ENCODE peak calls at places on chromosomes 7 and 10, in five cellular contexts. One of them, this sample, is unnamed.

GRCh38 chr10:48363617-48364355 is 57.3 kb downstream of the MAPK8 start:
- DNase-seq in GM23248: peak; percentile 81
- DNase-seq in naive thymus-derived CD4-positive, alpha-beta T cell: no peak
- DNase-seq in SK-N-SH: peak; percentile 30
- DNase-seq in fibroblast of mammary gland: peak; percentile 82
- DNase-seq in this sample: peak; percentile 58

GRCh38 chr10:121831777-121832176 is 96.1 kb downstream of the ATE1 start:
- DNase-seq in GM23248: no peak
- DNase-seq in fibroblast of mammary gland: no peak
- DNase-seq in SK-N-SH: no peak
- DNase-seq in naive thymus-derived CD4-positive, alpha-beta T cell: no peak
- DNase-seq in this sample: no peak

GRCh38 chr7:36487756-36488336 is 98.2 kb downstream of the ANLN start:
- DNase-seq in fibroblast of mammary gland: peak; percentile 65
- DNase-seq in SK-N-SH: peak; percentile 63
- DNase-seq in naive thymus-derived CD4-positive, alpha-beta T cell: no peak
- DNase-seq in GM23248: peak; percentile 69
- DNase-seq in this sample: peak; percentile 75

GRCh38 chr10:110833941-110834621 is 37.6 kb upstream of the PDCD4 start:
- DNase-seq in GM23248: no peak
- DNase-seq in SK-N-SH: no peak
- DNase-seq in fibroblast of mammary gland: no peak
- DNase-seq in naive thymus-derived CD4-positive, alpha-beta T cell: no peak
- DNase-seq in this sample: no peak

GRCh38 chr10:63866075-63866746 is 345.0 kb downstream of the REEP3 start:
- DNase-seq in SK-N-SH: peak; percentile 74
- DNase-seq in fibroblast of mammary gland: peak; percentile 53
- DNase-seq in GM23248: peak; percentile 79
- DNase-seq in naive thymus-derived CD4-positive, alpha-beta T cell: peak; percentile 36
- DNase-seq in this sample: peak; percentile 24

GRCh38 chr10:129898701-129899563 is 65.1 kb downstream of the EBF3 start:
- DNase-seq in naive thymus-derived CD4-positive, alpha-beta T cell: no peak
- DNase-seq in fibroblast of mammary gland: no peak
- DNase-seq in SK-N-SH: no peak
- DNase-seq in GM23248: peak; percentile 20
- DNase-seq in this sample: no peak

GRCh38 chr7:129903935-129904334 is 48.8 kb downstream of the UBE2H start:
- DNase-seq in SK-N-SH: no peak
- DNase-seq in GM23248: no peak
- DNase-seq in fibroblast of mammary gland: no peak
- DNase-seq in naive thymus-derived CD4-positive, alpha-beta T cell: no peak
- DNase-seq in this sample: no peak

GRCh38 chr7:74606101-74606908 is 51.2 kb upstream of the GTF2I start:
- DNase-seq in SK-N-SH: peak; percentile 89
- DNase-seq in naive thymus-derived CD4-positive, alpha-beta T cell: peak; percentile 58
- DNase-seq in fibroblast of mammary gland: no peak
- DNase-seq in GM23248: peak; percentile 65
- DNase-seq in this sample: peak; percentile 53

GRCh38 chr7:149588930-149589329 is 91.3 kb upstream of the ZNF746 start:
- DNase-seq in fibroblast of mammary gland: no peak
- DNase-seq in SK-N-SH: no peak
- DNase-seq in naive thymus-derived CD4-positive, alpha-beta T cell: no peak
- DNase-seq in GM23248: no peak
- DNase-seq in this sample: no peak

GRCh38 chr10:62972103-62972502 is 155.9 kb upstream of the EGR2 start:
- DNase-seq in fibroblast of mammary gland: peak; percentile 45
- DNase-seq in GM23248: peak; percentile 76
- DNase-seq in naive thymus-derived CD4-positive, alpha-beta T cell: no peak
- DNase-seq in SK-N-SH: no peak
- DNase-seq in this sample: no peak

GRCh38 chr7:157312941-157313340 is 23.9 kb upstream of the DNAJB6 start:
- DNase-seq in fibroblast of mammary gland: no peak
- DNase-seq in naive thymus-derived CD4-positive, alpha-beta T cell: no peak
- DNase-seq in GM23248: no peak
- DNase-seq in SK-N-SH: no peak
- DNase-seq in this sample: no peak

GRCh38 chr7:35716038-35716803 is 21.3 kb upstream of the HERPUD2 start:
- DNase-seq in SK-N-SH: peak; percentile 58
- DNase-seq in naive thymus-derived CD4-positive, alpha-beta T cell: no peak
- DNase-seq in fibroblast of mammary gland: peak; percentile 42
- DNase-seq in GM23248: peak; percentile 28
- DNase-seq in this sample: no peak

GRCh38 chr7:103073989-103074518 is 542 bp downstream of the FBXL13 start:
- DNase-seq in naive thymus-derived CD4-positive, alpha-beta T cell: no peak
- DNase-seq in SK-N-SH: no peak
- DNase-seq in fibroblast of mammary gland: no peak
- DNase-seq in GM23248: peak; percentile 40
- DNase-seq in this sample: no peak

GRCh38 chr7:7557252-7557651 is 9.4 kb upstream of the MIOS start:
- DNase-seq in fibroblast of mammary gland: no peak
- DNase-seq in SK-N-SH: no peak
- DNase-seq in naive thymus-derived CD4-positive, alpha-beta T cell: no peak
- DNase-seq in GM23248: no peak
- DNase-seq in this sample: no peak

GRCh38 chr10:62379394-62379793 is 5.2 kb downstream of the ZNF365 start:
- DNase-seq in GM23248: no peak
- DNase-seq in SK-N-SH: no peak
- DNase-seq in fibroblast of mammary gland: no peak
- DNase-seq in naive thymus-derived CD4-positive, alpha-beta T cell: no peak
- DNase-seq in this sample: no peak

GRCh38 chr10:100184426-100185219 is 1.2 kb downstream of the ERLIN1 start:
- DNase-seq in SK-N-SH: peak; percentile 46
- DNase-seq in fibroblast of mammary gland: peak; percentile 43
- DNase-seq in naive thymus-derived CD4-positive, alpha-beta T cell: no peak
- DNase-seq in GM23248: peak; percentile 54
- DNase-seq in this sample: peak; percentile 29

GRCh38 chr7:151135525-151135845 is 32.0 kb downstream of the GBX1 start:
- DNase-seq in naive thymus-derived CD4-positive, alpha-beta T cell: no peak
- DNase-seq in GM23248: no peak
- DNase-seq in fibroblast of mammary gland: no peak
- DNase-seq in SK-N-SH: no peak
- DNase-seq in this sample: no peak

GRCh38 chr10:63103971-63104409 is 29.1 kb upstream of the NRBF2 start:
- DNase-seq in naive thymus-derived CD4-positive, alpha-beta T cell: no peak
- DNase-seq in GM23248: no peak
- DNase-seq in fibroblast of mammary gland: peak; percentile 28
- DNase-seq in SK-N-SH: no peak
- DNase-seq in this sample: no peak

GRCh38 chr7:35605760-35606159 is 89.2 kb downstream of the HERPUD2 start:
- DNase-seq in GM23248: peak; percentile 66
- DNase-seq in naive thymus-derived CD4-positive, alpha-beta T cell: no peak
- DNase-seq in SK-N-SH: no peak
- DNase-seq in fibroblast of mammary gland: peak; percentile 92
- DNase-seq in this sample: no peak

GRCh38 chr10:76649723-76650127 is 987.9 kb downstream of the KCNMA1 start:
- DNase-seq in SK-N-SH: no peak
- DNase-seq in GM23248: peak; percentile 86
- DNase-seq in naive thymus-derived CD4-positive, alpha-beta T cell: no peak
- DNase-seq in fibroblast of mammary gland: peak; percentile 86
- DNase-seq in this sample: no peak

GRCh38 chr10:32954545-32955298 is 3.3 kb downstream of the ITGB1 start:
- DNase-seq in SK-N-SH: no peak
- DNase-seq in GM23248: no peak
- DNase-seq in fibroblast of mammary gland: no peak
- DNase-seq in naive thymus-derived CD4-positive, alpha-beta T cell: no peak
- DNase-seq in this sample: no peak

GRCh38 chr10:32952094-32952493 is 5.9 kb downstream of the ITGB1 start:
- DNase-seq in fibroblast of mammary gland: no peak
- DNase-seq in GM23248: no peak
- DNase-seq in naive thymus-derived CD4-positive, alpha-beta T cell: no peak
- DNase-seq in SK-N-SH: no peak
- DNase-seq in this sample: no peak

GRCh38 chr10:32952541-32953276 is 5.3 kb downstream of the ITGB1 start:
- DNase-seq in SK-N-SH: no peak
- DNase-seq in fibroblast of mammary gland: no peak
- DNase-seq in naive thymus-derived CD4-positive, alpha-beta T cell: no peak
- DNase-seq in GM23248: no peak
- DNase-seq in this sample: no peak

GRCh38 chr10:32954080-32954479 is 4.0 kb downstream of the ITGB1 start:
- DNase-seq in SK-N-SH: no peak
- DNase-seq in fibroblast of mammary gland: no peak
- DNase-seq in naive thymus-derived CD4-positive, alpha-beta T cell: no peak
- DNase-seq in GM23248: no peak
- DNase-seq in this sample: no peak

GRCh38 chr10:32953277-32953927 is 4.6 kb downstream of the ITGB1 start:
- DNase-seq in GM23248: no peak
- DNase-seq in fibroblast of mammary gland: peak; percentile 62
- DNase-seq in naive thymus-derived CD4-positive, alpha-beta T cell: no peak
- DNase-seq in SK-N-SH: no peak
- DNase-seq in this sample: no peak
- H3K4me3 ChIP-seq in GM23248: peak overlapping the region; percentile 84
- H3K4me3 ChIP-seq in fibroblast of mammary gland: peak overlapping the region; percentile 81
- H3K4me3 ChIP-seq in naive thymus-derived CD4-positive, alpha-beta T cell: peak overlapping the region; percentile 4
- H3K4me3 ChIP-seq in SK-N-SH: peak overlapping the region; percentile 4
- H3K4me3 ChIP-seq in this sample: no peak overlapping the region

GRCh38 chr7:23244335-23244635 is 2.3 kb upstream of the GPNMB start:
- DNase-seq in fibroblast of mammary gland: no peak
- DNase-seq in GM23248: no peak
- DNase-seq in SK-N-SH: no peak
- DNase-seq in naive thymus-derived CD4-positive, alpha-beta T cell: no peak
- DNase-seq in this sample: no peak

GRCh38 chr7:23247101-23247601 is 576 bp downstream of the GPNMB start:
- DNase-seq in naive thymus-derived CD4-positive, alpha-beta T cell: no peak
- DNase-seq in GM23248: no peak
- DNase-seq in fibroblast of mammary gland: no peak
- DNase-seq in SK-N-SH: no peak
- DNase-seq in this sample: no peak

GRCh38 chr7:23249486-23249885 is 2.9 kb downstream of the GPNMB start:
- DNase-seq in GM23248: no peak
- DNase-seq in SK-N-SH: no peak
- DNase-seq in fibroblast of mammary gland: no peak
- DNase-seq in naive thymus-derived CD4-positive, alpha-beta T cell: no peak
- DNase-seq in this sample: no peak

GRCh38 chr7:23246540-23246939 is at the start of gene GPNMB:
- DNase-seq in naive thymus-derived CD4-positive, alpha-beta T cell: no peak
- DNase-seq in GM23248: peak; percentile 95
- DNase-seq in fibroblast of mammary gland: peak; percentile 97
- DNase-seq in SK-N-SH: peak; percentile 62
- DNase-seq in this sample: no peak

DNA sequence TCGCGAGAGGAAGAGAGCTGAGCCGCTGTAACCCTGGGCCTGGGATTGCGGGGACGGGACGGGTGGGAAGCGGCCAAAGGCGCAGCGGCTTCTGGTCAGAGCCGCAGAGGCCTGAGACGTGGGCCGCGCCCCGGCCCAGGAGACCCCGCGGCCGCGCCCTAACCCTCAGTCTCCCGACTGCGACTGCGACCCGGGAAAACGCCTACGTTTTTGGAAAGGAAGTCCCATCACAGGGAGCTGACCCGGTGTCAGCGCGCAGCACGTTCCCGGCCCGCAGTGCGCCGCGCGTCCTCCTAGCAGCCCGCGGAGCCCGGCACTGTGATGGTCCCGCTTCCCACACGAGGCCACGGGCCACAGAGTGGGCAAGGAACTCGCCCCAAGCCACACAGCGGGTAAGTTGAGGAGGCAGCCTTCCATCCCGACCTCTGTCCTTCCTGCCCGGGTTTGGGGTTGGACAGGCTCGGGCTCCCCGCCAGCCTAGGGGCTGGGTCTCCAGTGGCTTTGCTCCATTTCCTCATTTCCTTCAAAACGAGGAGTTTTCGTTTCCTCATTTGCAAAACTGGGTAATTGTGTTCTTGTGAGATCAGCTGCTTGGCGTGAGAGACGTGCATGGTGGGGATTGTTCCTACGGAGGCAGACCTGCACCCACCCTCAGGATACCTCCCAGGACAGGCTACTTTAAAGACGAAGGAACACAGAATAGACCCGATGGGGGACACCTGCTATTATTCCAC is 1.2 kb downstream of the GPNMB start:
- DNase-seq in SK-N-SH: no peak
- DNase-seq in GM23248: peak; percentile 63
- DNase-seq in fibroblast of mammary gland: peak; percentile 23
- DNase-seq in naive thymus-derived CD4-positive, alpha-beta T cell: no peak
- DNase-seq in this sample: no peak
- H3K4me3 ChIP-seq in SK-N-SH: no peak overlapping the region
- H3K4me3 ChIP-seq in GM23248: peak overlapping the region; percentile 73
- H3K4me3 ChIP-seq in fibroblast of mammary gland: peak overlapping the region; percentile 75
- H3K4me3 ChIP-seq in naive thymus-derived CD4-positive, alpha-beta T cell: no peak overlapping the region
- H3K4me3 ChIP-seq in this sample: no peak overlapping the region

GRCh38 chr7:30136743-30137485 is 2.1 kb downstream of the MTURN start:
- DNase-seq in fibroblast of mammary gland: no peak
- DNase-seq in GM23248: peak; percentile 58
- DNase-seq in SK-N-SH: no peak
- DNase-seq in naive thymus-derived CD4-positive, alpha-beta T cell: no peak
- DNase-seq in this sample: no peak
- H3K4me3 ChIP-seq in fibroblast of mammary gland: peak overlapping the region; percentile 86
- H3K4me3 ChIP-seq in GM23248: peak overlapping the region; percentile 91
- H3K4me3 ChIP-seq in SK-N-SH: peak overlapping the region; percentile 72
- H3K4me3 ChIP-seq in naive thymus-derived CD4-positive, alpha-beta T cell: no peak overlapping the region
- H3K4me3 ChIP-seq in this sample: no peak overlapping the region

GRCh38 chr10:14329609-14330246 is 996 bp downstream of the FRMD4A start:
- DNase-seq in naive thymus-derived CD4-positive, alpha-beta T cell: no peak
- DNase-seq in fibroblast of mammary gland: no peak
- DNase-seq in SK-N-SH: peak; percentile 34
- DNase-seq in GM23248: no peak
- DNase-seq in this sample: no peak

GRCh38 chr10:14332895-14333294 is 2.2 kb upstream of the FRMD4A start:
- DNase-seq in SK-N-SH: no peak
- DNase-seq in naive thymus-derived CD4-positive, alpha-beta T cell: no peak
- DNase-seq in fibroblast of mammary gland: no peak
- DNase-seq in GM23248: no peak
- DNase-seq in this sample: no peak

GRCh38 chr10:14328881-14329280 is 1.8 kb downstream of the FRMD4A start:
- DNase-seq in fibroblast of mammary gland: no peak
- DNase-seq in GM23248: no peak
- DNase-seq in naive thymus-derived CD4-positive, alpha-beta T cell: no peak
- DNase-seq in SK-N-SH: no peak
- DNase-seq in this sample: no peak

GRCh38 chr10:14327535-14327934 is 3.2 kb downstream of the FRMD4A start:
- DNase-seq in naive thymus-derived CD4-positive, alpha-beta T cell: no peak
- DNase-seq in fibroblast of mammary gland: no peak
- DNase-seq in GM23248: no peak
- DNase-seq in SK-N-SH: peak; percentile 24
- DNase-seq in this sample: no peak

GRCh38 chr10:14330390-14331071 is at the start of gene FRMD4A:
- DNase-seq in GM23248: no peak
- DNase-seq in fibroblast of mammary gland: no peak
- DNase-seq in naive thymus-derived CD4-positive, alpha-beta T cell: no peak
- DNase-seq in SK-N-SH: peak; percentile 31
- DNase-seq in this sample: no peak
- H3K4me3 ChIP-seq in GM23248: no peak within 1 kb of the TSS
- H3K4me3 ChIP-seq in fibroblast of mammary gland: no peak within 1 kb of the TSS
- H3K4me3 ChIP-seq in naive thymus-derived CD4-positive, alpha-beta T cell: no peak within 1 kb of the TSS
- H3K4me3 ChIP-seq in SK-N-SH: no peak within 1 kb of the TSS
- H3K4me3 ChIP-seq in this sample: no peak within 1 kb of the TSS

GRCh38 chr7:27190284-27190748 is 5.3 kb upstream of the HOXA11 start:
- DNase-seq in SK-N-SH: no peak
- DNase-seq in naive thymus-derived CD4-positive, alpha-beta T cell: no peak
- DNase-seq in fibroblast of mammary gland: no peak
- DNase-seq in GM23248: no peak
- DNase-seq in this sample: no peak
- H3K4me3 ChIP-seq in SK-N-SH: no peak overlapping the region
- H3K4me3 ChIP-seq in naive thymus-derived CD4-positive, alpha-beta T cell: no peak overlapping the region
- H3K4me3 ChIP-seq in fibroblast of mammary gland: no peak overlapping the region
- H3K4me3 ChIP-seq in GM23248: no peak overlapping the region
- H3K4me3 ChIP-seq in this sample: no peak overlapping the region

This sample was measured in Jurkat, Clone E6-1.